ENCODE peak calls at places on chromosomes 5 and 9, in eight cellular contexts. Z, H, Y, J, B, E, N and U are unnamed samples.

GRCh38 chr5:138439537-138440225 is 824 bp downstream of the REEP2 start:
- DNase-seq in Z (no peak), H (no peak), Y (no peak), J (no peak), B (no peak), E (no peak), N (no peak), U (no peak)

GRCh38 chr9:131804826-131805225 is 65.0 kb upstream of the RAPGEF1 start:
- DNase-seq in Z (no peak), H (no peak), Y (no peak), J (no peak), B (no peak), E (no peak), N (no peak), U (no peak)

GRCh38 chr5:15645376-15645775 is 145.4 kb downstream of the FBXL7 start:
- DNase-seq in Z (no peak), H (no peak), Y (no peak), J (no peak), B (no peak), E (no peak), N (no peak), U (no peak)

GRCh38 chr5:179315356-179315890 is 29.8 kb downstream of the ADAMTS2 start:
- DNase-seq in Z (no peak), H (no peak), Y (no peak), J (no peak), B (no peak), E (no peak), N (no peak), U (no peak)

GRCh38 chr9:137664676-137665075 is 45.9 kb downstream of the EHMT1 start:
- DNase-seq in Z (no peak), H (peak; percentile 92), Y (no peak), J (no peak), B (no peak), E (no peak), N (no peak), U (no peak)

GRCh38 chr9:83271665-83272071 is 208.7 kb upstream of the RASEF start:
- DNase-seq in Z (no peak), H (no peak), Y (no peak), J (no peak), B (no peak), E (no peak), N (peak; percentile 44), U (no peak)

GRCh38 chr9:121298689-121299112 is 30.7 kb downstream of the GSN start:
- DNase-seq in Z (no peak), H (no peak), Y (no peak), J (no peak), B (no peak), E (peak; percentile 44), N (no peak), U (no peak)

GRCh38 chr5:98638701-98639100 is 134.8 kb upstream of the RGMB start:
- DNase-seq in Z (no peak), H (no peak), Y (no peak), J (no peak), B (no peak), E (no peak), N (no peak), U (no peak)

GRCh38 chr9:115672477-115673316 is 480.9 kb upstream of the PAPPA start:
- DNase-seq in Z (peak; percentile 87), H (no peak), Y (peak; percentile 96), J (no peak), B (no peak), E (no peak), N (no peak), U (no peak)

GRCh38 chr9:81964216-81965171 is 21.2 kb downstream of the SPATA31D3 start:
- DNase-seq in Z (no peak), H (no peak), Y (peak; percentile 2), J (no peak), B (no peak), E (no peak), N (no peak), U (no peak)

GRCh38 chr9:133703571-133704399 is 34.4 kb downstream of the SARDH start:
- DNase-seq in Z (no peak), H (no peak), Y (no peak), J (no peak), B (no peak), E (no peak), N (no peak), U (no peak)

GRCh38 chr5:72065751-72066255 is 41.5 kb upstream of the MAP1B start:
- DNase-seq in Z (no peak), H (no peak), Y (no peak), J (no peak), B (no peak), E (peak; percentile 72), N (no peak), U (no peak)

GRCh38 chr5:130400091-130400490 is 495.8 kb downstream of the CHSY3 start:
- DNase-seq in Z (no peak), H (peak; percentile 62), Y (no peak), J (no peak), B (no peak), E (no peak), N (no peak), U (no peak)

GRCh38 chr9:98331536-98332259 is 76.2 kb upstream of the TBC1D2 start:
- DNase-seq in Z (no peak), H (no peak), Y (no peak), J (no peak), B (no peak), E (no peak), N (no peak), U (no peak)

GRCh38 chr5:16886366-16886736 is 49.7 kb downstream of the MYO10 start:
- DNase-seq in Z (no peak), H (no peak), Y (peak; percentile 39), J (no peak), B (no peak), E (no peak), N (no peak), U (no peak)

GRCh38 chr5:97133106-97133505 is 9.3 kb downstream of the LIX1 start:
- DNase-seq in Z (no peak), H (no peak), Y (no peak), J (no peak), B (no peak), E (no peak), N (no peak), U (no peak)

GRCh38 chr9:928363-929042 is 48.0 kb upstream of the DMRT3 start:
- DNase-seq in Z (no peak), H (peak; percentile 48), Y (no peak), J (no peak), B (peak; percentile 19), E (no peak), N (no peak), U (no peak)

GRCh38 chr5:55438931-55439477 is 95.8 kb downstream of the PLPP1 start:
- DNase-seq in Z (no peak), H (peak; percentile 23), Y (peak; percentile 68), J (no peak), B (peak; percentile 26), E (no peak), N (no peak), U (no peak)

GRCh38 chr9:91220491-91221135 is 141.1 kb downstream of the AUH start:
- DNase-seq in Z (no peak), H (no peak), Y (peak; percentile 48), J (no peak), B (no peak), E (no peak), N (no peak), U (no peak)

GRCh38 chr9:14455243-14455642 is 141.3 kb upstream of the NFIB start:
- DNase-seq in Z (no peak), H (no peak), Y (no peak), J (no peak), B (no peak), E (no peak), N (no peak), U (no peak)

GRCh38 chr5:168827636-168828035 is 248.5 kb upstream of the PANK3 start:
- DNase-seq in Z (no peak), H (peak; percentile 11), Y (no peak), J (no peak), B (no peak), E (no peak), N (no peak), U (no peak)

GRCh38 chr5:103461223-103461622 is 101.4 kb downstream of the NUDT12 start:
- DNase-seq in Z (peak; percentile 65), H (no peak), Y (no peak), J (no peak), B (no peak), E (no peak), N (no peak), U (no peak)

GRCh38 chr5:65157906-65158603 is 323.7 kb downstream of the ADAMTS6 start:
- DNase-seq in Z (peak; percentile 61), H (no peak), Y (no peak), J (no peak), B (no peak), E (no peak), N (no peak), U (no peak)

GRCh38 chr9:81395301-81396054 is 293.9 kb downstream of the TLE1 start:
- DNase-seq in Z (no peak), H (no peak), Y (no peak), J (no peak), B (no peak), E (no peak), N (no peak), U (no peak)

GRCh38 chr9:28093141-28093540 is 519.9 kb upstream of the C9orf72 start:
- DNase-seq in Z (no peak), H (no peak), Y (no peak), J (no peak), B (peak; percentile 10), E (no peak), N (no peak), U (no peak)

GRCh38 chr9:121781701-121782464 is 130.4 kb downstream of the DAB2IP start:
- DNase-seq in Z (no peak), H (no peak), Y (no peak), J (no peak), B (no peak), E (no peak), N (no peak), U (no peak)

GRCh38 chr9:112361602-112362001 is 18.3 kb upstream of the HSDL2 start:
- DNase-seq in Z (peak; percentile 53), H (peak; percentile 67), Y (no peak), J (no peak), B (no peak), E (no peak), N (peak; percentile 64), U (no peak)

GRCh38 chr9:123769723-123770122 is 160.2 kb downstream of the DENND1A start:
- DNase-seq in Z (no peak), H (no peak), Y (no peak), J (no peak), B (no peak), E (no peak), N (no peak), U (no peak)

GRCh38 chr5:32506809-32507208 is 62.3 kb upstream of the ZFR start:
- DNase-seq in Z (no peak), H (no peak), Y (no peak), J (no peak), B (no peak), E (no peak), N (no peak), U (no peak)

GRCh38 chr5:153660919-153661318 is 170.4 kb downstream of the GRIA1 start:
- DNase-seq in Z (no peak), H (no peak), Y (no peak), J (no peak), B (no peak), E (peak; percentile 54), N (no peak), U (no peak)

GRCh38 chr5:57598756-57599155 is 116.1 kb upstream of the ACTBL2 start:
- DNase-seq in Z (peak; percentile 35), H (peak; percentile 21), Y (peak; percentile 65), J (no peak), B (no peak), E (no peak), N (no peak), U (no peak)